ENCODE peak calls at places on chromosome 22, in ten cellular contexts. U is renal cortical epithelial cell; O is HuH-7; G is activated effector memory CD4-positive, alpha-beta T cell treated with anti-CD3 and anti-CD28 coated beads, Interleukin-2, amount 50 U/mL, for 16 hours; Y is naive thymus-derived CD4-positive, alpha-beta T cell; S is anterior cingulate cortex; E is SK-N-SH; V is T-helper 9 cell; Z is foreskin fibroblast; P is pancreas. T is an unnamed sample.

GRCh38 chr22:21832291-21833290 is 34.9 kb downstream of the MAPK1 start:
- DNase-seq in P (no peak), U (no peak), V (no peak), O (no peak), G (no peak), E (no peak), S (no peak), Y (no peak), Z (peak; percentile 52), T (no peak)

GRCh38 chr22:39917776-39918493 is 17.1 kb downstream of the GRAP2 start:
- DNase-seq in G (no peak), S (no peak), U (no peak), Z (peak; percentile 39), E (peak; percentile 14), O (no peak), P (no peak), Y (no peak), V (no peak), T (no peak)

GRCh38 chr22:50282361-50283144 is 12.4 kb upstream of the MAPK11 start:
- DNase-seq in P (peak; percentile 80), Z (peak; percentile 75), U (peak; percentile 84), G (no peak), E (no peak), V (no peak), Y (no peak), S (no peak), O (no peak), T (no peak)

GRCh38 chr22:44664149-44664548 is 37.9 kb upstream of the PRR5 start:
- DNase-seq in Z (peak; percentile 60), U (peak; percentile 41), P (peak; percentile 59), Y (peak; percentile 27), O (no peak), S (no peak), V (peak; percentile 18), E (peak; percentile 52), G (peak; percentile 83), T (peak; percentile 65)

GRCh38 chr22:24576793-24577192 is 16.1 kb downstream of the LRRC75B start:
- DNase-seq in P (no peak), V (no peak), E (no peak), Y (no peak), O (no peak), S (no peak), Z (no peak), G (no peak), U (no peak), T (no peak)

GRCh38 chr22:20433686-20434241 is 3.9 kb downstream of the SCARF2 start:
- DNase-seq in P (no peak), Y (no peak), E (peak; percentile 11), Z (no peak), V (no peak), S (no peak), G (no peak), U (no peak), O (no peak), T (no peak)

GRCh38 chr22:28771195-28771791 is 1.2 kb upstream of the CCDC117 start:
- DNase-seq in E (no peak), U (no peak), Z (no peak), G (no peak), P (no peak), Y (no peak), V (no peak), S (no peak), O (no peak), T (no peak)

GRCh38 chr22:31497148-31497938 is 1.0 kb downstream of the SFI1 start:
- DNase-seq in Z (no peak), S (no peak), V (no peak), E (no peak), G (no peak), Y (peak; percentile 85), O (no peak), P (no peak), U (no peak), T (no peak)

GRCh38 chr22:23305922-23306374 is 125.6 kb downstream of the BCR start:
- DNase-seq in P (peak; percentile 12), G (peak; percentile 50), V (no peak), E (peak; percentile 75), Y (no peak), O (no peak), U (peak; percentile 84), S (no peak), Z (peak; percentile 93), T (peak; percentile 62)

GRCh38 chr22:32389685-32390084 is 22.4 kb downstream of the RTCB start:
- DNase-seq in Y (no peak), G (no peak), U (no peak), V (no peak), Z (peak; percentile 50), P (no peak), S (no peak), E (peak; percentile 24), O (no peak), T (no peak)

GRCh38 chr22:46075764-46076531 is 74.4 kb upstream of the PPARA start:
- DNase-seq in G (peak; percentile 30), U (no peak), Y (no peak), V (no peak), Z (no peak), O (no peak), S (no peak), P (no peak), E (no peak), T (peak; percentile 28)

GRCh38 chr22:20405931-20406685 is 12.2 kb downstream of the ZNF74 start:
- DNase-seq in E (no peak), S (no peak), U (no peak), V (no peak), O (no peak), Y (no peak), P (no peak), Z (no peak), G (no peak), T (no peak)

T was measured in left colon.